ENCODE peak calls at places on chromosome 2, in eight cellular contexts. One of them, this sample, is unnamed. For H3K4me1, the result is how much of the 10 kb centered on the place peaks cover.

GRCh38 chr2:221569342-221570278 is 2.5 kb downstream of the EPHA4 start:
- DNase-seq in pancreas: no peak
- DNase-seq in A549: no peak
- DNase-seq in mucosa of descending colon: no peak
- DNase-seq in left ventricle myocardium inferior: no peak
- DNase-seq in breast epithelium: no peak
- DNase-seq in adrenal gland: no peak
- DNase-seq in OCI-LY7: no peak
- DNase-seq in this sample: no peak

GRCh38 chr2:200523604-200524003 is 2.4 kb upstream of the SGO2 start:
- DNase-seq in adrenal gland: no peak
- DNase-seq in A549: no peak
- DNase-seq in OCI-LY7: no peak
- DNase-seq in breast epithelium: no peak
- DNase-seq in left ventricle myocardium inferior: no peak
- DNase-seq in mucosa of descending colon: no peak
- DNase-seq in pancreas: no peak
- DNase-seq in this sample: no peak

GRCh38 chr2:147051248-147051647 is 793.6 kb upstream of the ACVR2A start:
- DNase-seq in pancreas: no peak
- DNase-seq in OCI-LY7: no peak
- DNase-seq in breast epithelium: no peak
- DNase-seq in A549: no peak
- DNase-seq in mucosa of descending colon: no peak
- DNase-seq in left ventricle myocardium inferior: no peak
- DNase-seq in adrenal gland: no peak
- DNase-seq in this sample: no peak

GRCh38 chr2:27891820-27892105 is 1.2 kb downstream of the BABAM2 start:
- DNase-seq in breast epithelium: no peak
- DNase-seq in left ventricle myocardium inferior: no peak
- DNase-seq in A549: peak
- DNase-seq in pancreas: no peak
- DNase-seq in adrenal gland: no peak
- DNase-seq in OCI-LY7: no peak
- DNase-seq in mucosa of descending colon: no peak
- DNase-seq in this sample: no peak

GRCh38 chr2:63712748-63713147 is 124.0 kb downstream of the MDH1 start:
- DNase-seq in breast epithelium: no peak
- DNase-seq in left ventricle myocardium inferior: no peak
- DNase-seq in OCI-LY7: no peak
- DNase-seq in mucosa of descending colon: no peak
- DNase-seq in adrenal gland: no peak
- DNase-seq in pancreas: no peak
- DNase-seq in A549: no peak
- DNase-seq in this sample: no peak

GRCh38 chr2:57869763-57870344 is 176.8 kb upstream of the VRK2 start:
- DNase-seq in A549: no peak
- DNase-seq in left ventricle myocardium inferior: no peak
- DNase-seq in pancreas: peak
- DNase-seq in breast epithelium: no peak
- DNase-seq in OCI-LY7: no peak
- DNase-seq in adrenal gland: no peak
- DNase-seq in mucosa of descending colon: no peak
- DNase-seq in this sample: peak

GRCh38 chr2:107337209-107337898 is 451.4 kb upstream of the ST6GAL2 start:
- DNase-seq in breast epithelium: no peak
- DNase-seq in left ventricle myocardium inferior: no peak
- DNase-seq in pancreas: no peak
- DNase-seq in mucosa of descending colon: no peak
- DNase-seq in adrenal gland: no peak
- DNase-seq in A549: no peak
- DNase-seq in OCI-LY7: no peak
- DNase-seq in this sample: no peak

GRCh38 chr2:215535726-215536125 is 99.9 kb upstream of the FN1 start:
- DNase-seq in left ventricle myocardium inferior: no peak
- DNase-seq in A549: no peak
- DNase-seq in OCI-LY7: no peak
- DNase-seq in breast epithelium: no peak
- DNase-seq in mucosa of descending colon: no peak
- DNase-seq in pancreas: no peak
- DNase-seq in adrenal gland: no peak
- DNase-seq in this sample: no peak

GRCh38 chr2:240435955-240436625 is 627 bp downstream of the GPC1 start:
- DNase-seq in OCI-LY7: no peak
- DNase-seq in left ventricle myocardium inferior: no peak
- DNase-seq in mucosa of descending colon: peak
- DNase-seq in breast epithelium: no peak
- DNase-seq in adrenal gland: no peak
- DNase-seq in A549: no peak
- DNase-seq in pancreas: peak
- DNase-seq in this sample: peak

GRCh38 chr2:134917219-134917957 is 1.2 kb upstream of the CCNT2 start:
- DNase-seq in mucosa of descending colon: peak
- DNase-seq in OCI-LY7: peak
- DNase-seq in pancreas: peak
- DNase-seq in breast epithelium: no peak
- DNase-seq in adrenal gland: peak
- DNase-seq in left ventricle myocardium inferior: peak
- DNase-seq in A549: no peak
- DNase-seq in this sample: peak

GRCh38 chr2:201975964-201976612 is 57.6 kb upstream of the FZD7 start:
- DNase-seq in adrenal gland: no peak
- DNase-seq in mucosa of descending colon: no peak
- DNase-seq in A549: no peak
- DNase-seq in OCI-LY7: no peak
- DNase-seq in breast epithelium: no peak
- DNase-seq in pancreas: no peak
- DNase-seq in left ventricle myocardium inferior: no peak
- DNase-seq in this sample: no peak

GRCh38 chr2:205612661-205613060 is 69.6 kb upstream of the NRP2 start:
- DNase-seq in OCI-LY7: no peak
- DNase-seq in A549: no peak
- DNase-seq in mucosa of descending colon: no peak
- DNase-seq in left ventricle myocardium inferior: no peak
- DNase-seq in breast epithelium: no peak
- DNase-seq in adrenal gland: no peak
- DNase-seq in pancreas: no peak
- DNase-seq in this sample: no peak

DNA sequence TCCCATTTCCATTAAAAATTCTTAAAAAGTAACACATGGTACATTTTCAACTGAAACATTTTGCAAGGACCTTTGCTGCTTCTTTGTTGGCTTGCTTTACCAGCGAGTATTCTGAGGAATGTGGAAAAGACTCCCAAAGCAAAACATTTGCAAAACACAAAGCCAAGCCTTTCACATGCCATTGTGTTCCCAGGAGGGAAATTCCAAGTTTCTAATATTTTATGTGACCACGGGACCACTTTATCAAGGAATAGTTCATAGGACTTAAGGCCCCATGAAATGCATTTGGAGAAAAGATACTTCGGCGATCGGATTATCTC is 26.2 kb downstream of the CYP27C1 start:
- DNase-seq in pancreas: no peak
- DNase-seq in OCI-LY7: no peak
- DNase-seq in adrenal gland: peak
- DNase-seq in A549: no peak
- DNase-seq in left ventricle myocardium inferior: no peak
- DNase-seq in mucosa of descending colon: no peak
- DNase-seq in breast epithelium: no peak
- DNase-seq in this sample: no peak
- H3K4me3 ChIP-seq in pancreas: no peak
- H3K4me3 ChIP-seq in OCI-LY7: no peak
- H3K4me3 ChIP-seq in adrenal gland: no peak
- H3K4me3 ChIP-seq in A549: no peak
- H3K4me3 ChIP-seq in left ventricle myocardium inferior: peak
- H3K4me3 ChIP-seq in mucosa of descending colon: no peak
- H3K4me3 ChIP-seq in breast epithelium: peak
- H3K4me3 ChIP-seq in this sample: no peak

DNA sequence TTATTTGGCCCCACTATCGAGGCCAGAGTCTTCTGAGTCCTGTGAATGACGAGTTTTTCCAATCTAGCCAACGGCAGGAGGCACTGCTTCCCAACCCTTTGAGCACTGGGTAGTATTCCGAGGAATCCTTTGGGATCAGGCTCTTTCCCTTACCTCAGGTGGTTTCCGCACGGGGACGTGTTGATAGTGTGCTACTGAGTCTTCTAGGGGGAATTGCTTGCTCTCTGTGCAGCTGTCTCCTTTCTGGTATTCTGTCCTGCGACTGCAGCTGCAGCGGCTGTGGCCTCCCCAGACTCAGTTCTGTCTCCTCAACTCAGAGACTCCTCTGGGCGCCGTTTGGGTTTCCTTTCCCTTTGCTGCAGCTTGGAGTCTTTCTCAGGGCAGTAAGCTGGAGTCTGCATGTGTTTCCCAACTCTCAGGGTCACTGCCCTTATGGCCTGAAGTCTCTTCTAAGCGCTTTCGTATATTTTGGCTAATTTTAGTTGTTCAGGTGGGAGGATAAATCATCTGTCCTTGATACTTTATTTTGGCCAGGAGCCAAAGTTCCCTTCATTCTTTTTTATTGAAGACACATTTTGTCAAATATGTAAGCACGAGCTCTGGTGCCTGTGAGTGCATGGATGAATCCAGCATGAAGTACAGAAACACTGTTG is 118.4 kb downstream of the MAP4K4 start:
- DNase-seq in mucosa of descending colon: no peak
- DNase-seq in A549: no peak
- DNase-seq in breast epithelium: no peak
- DNase-seq in left ventricle myocardium inferior: peak
- DNase-seq in adrenal gland: no peak
- DNase-seq in pancreas: no peak
- DNase-seq in OCI-LY7: no peak
- DNase-seq in this sample: no peak
- TF ChIP-seq CTCF in mucosa of descending colon: no peak
- TF ChIP-seq CTCF in A549: no peak
- TF ChIP-seq CTCF in breast epithelium: no peak
- TF ChIP-seq CTCF in left ventricle myocardium inferior: no peak
- TF ChIP-seq CTCF in adrenal gland: no peak
- TF ChIP-seq CTCF in pancreas: no peak
- TF ChIP-seq CTCF in OCI-LY7: no peak
- TF ChIP-seq CTCF in this sample: no peak

GRCh38 chr2:237729681-237730475 is 68.7 kb upstream of the RBM44 start:
- DNase-seq in pancreas: no peak
- DNase-seq in A549: no peak
- DNase-seq in mucosa of descending colon: no peak
- DNase-seq in left ventricle myocardium inferior: no peak
- DNase-seq in adrenal gland: peak
- DNase-seq in OCI-LY7: no peak
- DNase-seq in breast epithelium: no peak
- DNase-seq in this sample: no peak

GRCh38 chr2:237732790-237733349 is 65.7 kb upstream of the RBM44 start:
- DNase-seq in adrenal gland: peak
- DNase-seq in OCI-LY7: no peak
- DNase-seq in left ventricle myocardium inferior: peak
- DNase-seq in breast epithelium: no peak
- DNase-seq in pancreas: no peak
- DNase-seq in mucosa of descending colon: no peak
- DNase-seq in A549: no peak
- DNase-seq in this sample: no peak

GRCh38 chr2:237733677-237734300 is 64.8 kb upstream of the RBM44 start:
- DNase-seq in mucosa of descending colon: no peak
- DNase-seq in A549: no peak
- DNase-seq in OCI-LY7: no peak
- DNase-seq in pancreas: no peak
- DNase-seq in breast epithelium: peak
- DNase-seq in adrenal gland: peak
- DNase-seq in left ventricle myocardium inferior: no peak
- DNase-seq in this sample: no peak

GRCh38 chr2:237731663-237732062 is 66.9 kb upstream of the RBM44 start:
- DNase-seq in OCI-LY7: no peak
- DNase-seq in left ventricle myocardium inferior: no peak
- DNase-seq in mucosa of descending colon: no peak
- DNase-seq in A549: peak
- DNase-seq in pancreas: no peak
- DNase-seq in adrenal gland: peak
- DNase-seq in breast epithelium: no peak
- DNase-seq in this sample: no peak

GRCh38 chr2:237732070-237732469 is 66.5 kb upstream of the RBM44 start:
- DNase-seq in breast epithelium: no peak
- DNase-seq in adrenal gland: peak
- DNase-seq in mucosa of descending colon: no peak
- DNase-seq in OCI-LY7: no peak
- DNase-seq in pancreas: no peak
- DNase-seq in A549: no peak
- DNase-seq in left ventricle myocardium inferior: no peak
- DNase-seq in this sample: no peak
- H3K4me1 ChIP-seq in breast epithelium: under half
- H3K4me1 ChIP-seq in adrenal gland: half or more
- H3K4me1 ChIP-seq in mucosa of descending colon: under half
- H3K4me1 ChIP-seq in OCI-LY7: under half
- H3K4me1 ChIP-seq in pancreas: under half
- H3K4me1 ChIP-seq in A549: half or more
- H3K4me1 ChIP-seq in left ventricle myocardium inferior: half or more
- H3K4me1 ChIP-seq in this sample: half or more

DNA sequence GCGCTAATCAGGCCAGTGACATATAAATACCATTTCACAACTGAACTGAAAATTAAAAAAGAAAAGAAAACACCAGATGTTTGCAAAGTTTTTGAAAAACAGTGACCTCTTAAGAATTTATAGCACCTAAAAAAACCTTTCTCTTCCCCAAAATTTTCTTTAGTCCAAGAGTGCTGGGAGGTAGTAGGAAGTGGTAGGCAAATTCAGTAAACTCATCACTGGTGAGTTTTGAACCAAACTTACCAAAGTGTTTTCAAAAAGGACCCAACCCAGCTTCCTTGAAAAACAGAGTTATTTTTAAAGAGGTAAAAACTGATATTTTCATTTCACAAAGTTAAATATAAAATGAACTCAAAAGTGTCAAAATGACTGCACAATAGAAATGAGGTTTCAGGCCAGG is 90.4 kb downstream of the TMEM247 start:
- DNase-seq in OCI-LY7: peak
- DNase-seq in pancreas: no peak
- DNase-seq in adrenal gland: no peak
- DNase-seq in breast epithelium: no peak
- DNase-seq in A549: no peak
- DNase-seq in mucosa of descending colon: no peak
- DNase-seq in left ventricle myocardium inferior: no peak
- DNase-seq in this sample: no peak
- H3K4me3 ChIP-seq in OCI-LY7: peak
- H3K4me3 ChIP-seq in pancreas: no peak
- H3K4me3 ChIP-seq in adrenal gland: no peak
- H3K4me3 ChIP-seq in breast epithelium: no peak
- H3K4me3 ChIP-seq in A549: no peak
- H3K4me3 ChIP-seq in mucosa of descending colon: no peak
- H3K4me3 ChIP-seq in left ventricle myocardium inferior: peak
- H3K4me3 ChIP-seq in this sample: no peak

GRCh38 chr2:15299904-15300528 is 261.1 kb downstream of the NBAS start:
- DNase-seq in mucosa of descending colon: no peak
- DNase-seq in pancreas: no peak
- DNase-seq in breast epithelium: no peak
- DNase-seq in adrenal gland: no peak
- DNase-seq in left ventricle myocardium inferior: no peak
- DNase-seq in OCI-LY7: no peak
- DNase-seq in A549: no peak
- DNase-seq in this sample: no peak
- TF ChIP-seq CTCF in mucosa of descending colon: no peak
- TF ChIP-seq CTCF in pancreas: no peak
- TF ChIP-seq CTCF in breast epithelium: no peak
- TF ChIP-seq CTCF in adrenal gland: no peak
- TF ChIP-seq CTCF in left ventricle myocardium inferior: no peak
- TF ChIP-seq CTCF in OCI-LY7: no peak
- TF ChIP-seq CTCF in A549: no peak
- TF ChIP-seq CTCF in this sample: no peak